ENCODE peak calls at places on chromosomes 4 and X, in four cellular contexts. F, L, D and A are unnamed samples.

GRCh38 chr4:74873545-74874295 is 59.2 kb upstream of the PARM1 start:
- DNase-seq in F (no peak), L (no peak), D (no peak), A (no peak)

GRCh38 chrX:10633722-10634121 is 13.3 kb upstream of the MID1 start:
- DNase-seq in F (peak), D (peak), L (no peak), A (no peak)

GRCh38 chrX:80747832-80748231 is 61.8 kb downstream of the BRWD3 start:
- DNase-seq in D (no peak), L (no peak), F (no peak), A (no peak)

GRCh38 chr4:119794681-119795080 is 166.1 kb upstream of the PDE5A start:
- DNase-seq in L (no peak), F (no peak), D (no peak), A (no peak)

GRCh38 chr4:185390941-185391340 is 4.8 kb downstream of the LRP2BP start:
- DNase-seq in D (no peak), F (no peak), L (no peak), A (no peak)

GRCh38 chrX:41677183-41677582 is 11.6 kb upstream of the GPR34 start:
- DNase-seq in D (no peak), L (no peak), F (no peak), A (no peak)

GRCh38 chr4:92461732-92462131 is 158.0 kb downstream of the GRID2 start:
- DNase-seq in F (no peak), D (no peak), L (no peak), A (no peak)

GRCh38 chrX:68686684-68687045 is 39.2 kb downstream of the STARD8 start:
- DNase-seq in F (no peak), L (no peak), D (no peak), A (no peak)

GRCh38 chr4:40550900-40551546 is 78.6 kb downstream of the RBM47 start:
- DNase-seq in L (peak), F (peak), D (no peak), A (no peak)

GRCh38 chr4:162010362-162010761 is 153.4 kb downstream of the FSTL5 start:
- DNase-seq in L (no peak), F (no peak), D (no peak), A (no peak)

GRCh38 chr4:25128671-25129070 is 31.6 kb downstream of the SEPSECS start:
- DNase-seq in L (no peak), D (no peak), F (no peak), A (no peak)

GRCh38 chr4:114281561-114281960 is 302.1 kb upstream of the ARSJ start:
- DNase-seq in F (no peak), L (no peak), D (peak), A (peak)

GRCh38 chr4:156958276-156959074 is 13.1 kb downstream of the PDGFC start:
- DNase-seq in D (no peak), F (no peak), L (no peak), A (no peak)

GRCh38 chrX:101931104-101931493 is 728 bp downstream of the ZMAT1 start:
- DNase-seq in F (no peak), D (no peak), L (no peak), A (no peak)

GRCh38 chr4:48968814-48969213 is 17.3 kb upstream of the CWH43 start:
- DNase-seq in L (no peak), D (peak), F (no peak), A (no peak)

GRCh38 chr4:93829531-93830089 is 1.1 kb downstream of the ATOH1 start:
- DNase-seq in F (no peak), D (no peak), L (no peak), A (no peak)

GRCh38 chr4:4780634-4781287 is 78.7 kb upstream of the MSX1 start:
- DNase-seq in F (no peak), D (no peak), L (no peak), A (no peak)

GRCh38 chr4:174217273-174218126 is 66.0 kb downstream of the FBXO8 start:
- DNase-seq in L (no peak), F (no peak), D (peak), A (peak)

GRCh38 chr4:1369484-1370079 is 22.6 kb downstream of the UVSSA start:
- DNase-seq in D (no peak), F (no peak), L (no peak), A (no peak)